ENCODE peak calls at places on chromosome 12, in four cellular contexts. Z is GM23248, G is pancreas, Q is left ventricle myocardium inferior. R is an unnamed sample.

GRCh38 chr12:55922126-55922525 is 5.6 kb downstream of the PYM1 start:
- DNase-seq in Q (no peak), G (no peak), Z (peak; percentile 20), R (no peak)

GRCh38 chr12:77746108-77746507 is 84.6 kb upstream of the NAV3 start:
- DNase-seq in Z (no peak), G (no peak), Q (no peak), R (peak; percentile 11)

GRCh38 chr12:91139264-91139663 is 28.0 kb upstream of the LUM start:
- DNase-seq in Z (no peak), G (no peak), Q (no peak), R (no peak)

GRCh38 chr12:63151061-63151897 is at the start of gene AVPR1A:
- DNase-seq in Q (peak; percentile 29), G (peak; percentile 12), Z (peak; percentile 19), R (no peak)

GRCh38 chr12:43289412-43289811 is 262.6 kb downstream of the ADAMTS20 start:
- DNase-seq in Q (no peak), G (no peak), Z (peak; percentile 47), R (no peak)

GRCh38 chr12:53214221-53214620 is 7.2 kb upstream of the ITGB7 start:
- DNase-seq in Q (no peak), G (no peak), Z (no peak), R (no peak)

GRCh38 chr12:129903092-129903945 is 506 bp downstream of the TMEM132D start:
- DNase-seq in Z (no peak), G (no peak), Q (no peak), R (no peak)

GRCh38 chr12:58159941-58160340 is 218.6 kb downstream of the ATP23 start:
- DNase-seq in Q (no peak), G (no peak), Z (no peak), R (no peak)

GRCh38 chr12:102298022-102298421 is 100.4 kb upstream of the PMCH start:
- DNase-seq in G (no peak), Q (no peak), Z (peak; percentile 86), R (no peak)

GRCh38 chr12:59904874-59905521 is 309.2 kb downstream of the SLC16A7 start:
- DNase-seq in G (no peak), Q (no peak), Z (peak; percentile 90), R (no peak)

GRCh38 chr12:49564241-49565118 is 3.5 kb downstream of the MCRS1 start:
- DNase-seq in G (no peak), Q (peak; percentile 12), Z (no peak), R (no peak)

GRCh38 chr12:6361834-6362233 is 13.5 kb downstream of the SCNN1A start:
- DNase-seq in Q (peak; percentile 56), Z (no peak), G (no peak), R (no peak)

GRCh38 chr12:22334696-22335290 is at the start of gene ST8SIA1:
- DNase-seq in Q (peak; percentile 49), G (peak; percentile 27), Z (peak; percentile 44), R (peak; percentile 71)

GRCh38 chr12:49058366-49059062 is 2.1 kb downstream of the KMT2D start:
- DNase-seq in Z (peak; percentile 27), Q (no peak), G (no peak), R (no peak)

GRCh38 chr12:3145036-3145435 is 67.9 kb downstream of the TSPAN9 start:
- DNase-seq in Q (peak; percentile 73), Z (no peak), G (no peak), R (no peak)

GRCh38 chr12:94875525-94875924 is 128.0 kb downstream of the NDUFA12 start:
- DNase-seq in Q (no peak), Z (no peak), G (no peak), R (no peak)

DNA sequence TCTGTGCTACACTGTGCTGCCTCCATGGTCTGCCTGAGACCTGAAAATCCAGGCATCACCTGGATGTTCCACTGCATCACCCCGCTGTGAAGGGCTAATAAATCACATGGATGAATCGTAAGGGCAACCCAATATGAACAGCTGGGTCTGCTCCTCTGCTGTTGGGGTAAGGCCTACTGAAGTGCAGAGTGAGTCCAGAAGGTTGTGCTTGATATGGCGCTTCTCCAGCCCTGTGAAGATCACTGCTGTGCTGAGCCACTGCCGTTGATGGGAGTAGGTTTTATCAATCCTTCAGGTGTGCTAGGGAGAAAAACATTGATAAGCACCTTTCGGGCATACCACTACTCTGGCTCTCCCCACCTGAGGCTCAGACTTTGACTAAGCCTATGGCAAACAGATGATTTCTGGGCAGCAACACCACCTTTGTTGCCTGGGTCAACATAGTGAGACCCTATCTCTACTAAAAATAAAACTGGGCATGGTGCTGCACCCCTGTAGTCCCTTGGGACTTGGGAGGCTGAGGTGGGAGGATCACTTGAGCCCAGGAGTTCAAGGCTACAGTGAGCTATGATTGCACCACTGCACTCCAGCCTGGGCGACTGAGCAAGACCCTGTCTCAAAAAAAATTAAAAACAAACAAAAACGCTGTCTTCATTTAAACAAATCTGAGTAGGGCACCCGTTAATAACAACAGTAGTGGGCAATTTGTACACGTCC is 1.7 kb downstream of the ACVRL1 start:
- DNase-seq in Q (no peak), G (no peak), Z (no peak), R (no peak)
- H3K27ac ChIP-seq in Q (peak overlapping the region; percentile 94), G (no peak overlapping the region), Z (no peak overlapping the region), R (no peak overlapping the region)

GRCh38 chr12:89234324-89235114 is 117.8 kb downstream of the DUSP6 start:
- DNase-seq in Q (no peak), Z (peak; percentile 68), G (no peak), R (no peak)
- H3K36me3 ChIP-seq in Q (no peaks in the 10 kb centered on the region), Z (no peaks in the 10 kb centered on the region), G (no peaks in the 10 kb centered on the region), R (no peaks in the 10 kb centered on the region)

GRCh38 chr12:11729008-11729407 is 79.5 kb downstream of the ETV6 start:
- DNase-seq in Q (no peak), G (peak; percentile 90), Z (no peak), R (no peak)
- H3K27ac ChIP-seq in Q (no peak overlapping the region), G (peak overlapping the region; percentile 49), Z (no peak overlapping the region), R (no peak overlapping the region)

DNA sequence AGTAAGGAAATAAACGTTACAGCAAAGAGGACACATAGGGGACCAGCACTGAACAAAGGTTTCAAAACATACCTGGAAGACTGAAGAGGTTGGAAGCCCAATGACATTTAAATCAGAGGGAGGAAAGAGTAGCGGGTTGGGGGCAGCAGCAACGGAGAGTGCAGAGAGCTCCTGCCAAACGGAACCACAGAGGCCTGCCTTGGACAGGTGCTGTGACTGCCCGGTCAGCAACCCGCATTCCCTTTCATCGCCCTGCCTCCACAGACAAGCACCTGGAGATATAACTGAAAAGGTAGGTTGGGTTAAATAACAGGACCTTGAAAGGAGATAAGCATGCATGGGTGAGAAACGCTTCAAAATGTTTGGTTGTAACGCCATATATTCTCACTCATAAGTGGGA is 92.8 kb upstream of the SLC38A4 start:
- DNase-seq in Q (no peak), G (no peak), Z (no peak), R (no peak)
- H3K36me3 ChIP-seq in Q (no peaks in the 10 kb centered on the region), G (no peaks in the 10 kb centered on the region), Z (no peaks in the 10 kb centered on the region), R (no peaks in the 10 kb centered on the region)

GRCh38 chr12:111100003-111100402 is 179.6 kb upstream of the MYL2 start:
- DNase-seq in G (no peak), Z (no peak), Q (no peak), R (no peak)

GRCh38 chr12:111100554-111100953 is 180.2 kb upstream of the MYL2 start:
- DNase-seq in Z (no peak), G (no peak), Q (no peak), R (no peak)

GRCh38 chr12:111102062-111102735 is 181.8 kb upstream of the MYL2 start:
- DNase-seq in Q (no peak), Z (no peak), G (no peak), R (no peak)

GRCh38 chr12:111101003-111101402 is 180.6 kb upstream of the MYL2 start:
- DNase-seq in Q (no peak), Z (no peak), G (no peak), R (no peak)

GRCh38 chr12:111099186-111099585 is 178.8 kb upstream of the MYL2 start:
- DNase-seq in G (no peak), Q (no peak), Z (no peak), R (no peak)
- H3K27ac ChIP-seq in G (no peak overlapping the region), Q (no peak overlapping the region), Z (no peak overlapping the region), R (no peak overlapping the region)

R was measured in CD4-positive, CD25-positive, alpha-beta regulatory T cell.